ENCODE peak calls at places on chromosome 21, in ten cellular contexts. H is sciatic nerve; J is endothelial cell; Q is NCI-H774; B is aorta; O is CD4-positive, alpha-beta T cell; V is SIG-M5; K is A549; C is T-helper 17 cell; W is NCI-H460. Y is an unnamed sample.

GRCh38 chr21:26116456-26117011 is 54.0 kb downstream of the APP start:
- DNase-seq in H (no peak), J (no peak), Q (no peak), B (no peak), O (no peak), V (no peak), K (no peak), C (no peak), W (no peak), Y (no peak)

GRCh38 chr21:41611966-41612606 is 104.1 kb upstream of the TMPRSS2 start:
- DNase-seq in H (peak; percentile 52), J (peak; percentile 43), Q (peak; percentile 4), B (peak; percentile 45), O (no peak), V (no peak), K (peak; percentile 60), C (no peak), W (no peak), Y (no peak)

GRCh38 chr21:34651032-34651431 is 17.8 kb upstream of the CLIC6 start:
- DNase-seq in H (no peak), J (no peak), Q (no peak), B (no peak), O (no peak), V (no peak), K (no peak), C (no peak), W (no peak), Y (no peak)

GRCh38 chr21:36134820-36135390 is at the start of gene CBR3:
- DNase-seq in H (peak; percentile 88), J (no peak), Q (peak; percentile 28), B (peak; percentile 87), O (peak; percentile 62), V (no peak), K (peak; percentile 45), C (peak; percentile 36), W (peak; percentile 30), Y (no peak)

GRCh38 chr21:21712761-21713558 is 714.8 kb downstream of the NCAM2 start:
- DNase-seq in H (no peak), J (no peak), Q (no peak), B (no peak), O (no peak), V (no peak), K (no peak), C (no peak), W (no peak), Y (no peak)

GRCh38 chr21:45923146-45923545 is 58.4 kb upstream of the COL6A1 start:
- DNase-seq in H (peak; percentile 84), J (peak; percentile 80), Q (no peak), B (peak; percentile 89), O (peak; percentile 72), V (no peak), K (peak; percentile 58), C (peak; percentile 24), W (no peak), Y (no peak)

GRCh38 chr21:36859744-36860501 is 106.5 kb downstream of the HLCS start:
- DNase-seq in H (peak; percentile 69), J (no peak), Q (no peak), B (peak; percentile 82), O (no peak), V (peak; percentile 40), K (peak; percentile 63), C (no peak), W (peak; percentile 74), Y (no peak)

GRCh38 chr21:43728467-43729390 is 9.8 kb downstream of the PDXK start:
- DNase-seq in H (peak; percentile 98), J (peak; percentile 69), Q (no peak), B (peak; percentile 98), O (peak; percentile 73), V (peak; percentile 92), K (peak; percentile 68), C (peak; percentile 79), W (peak; percentile 41), Y (peak; percentile 66)

GRCh38 chr21:36461277-36461917 is 18.5 kb downstream of the CLDN14 start:
- DNase-seq in H (no peak), J (no peak), Q (no peak), B (no peak), O (no peak), V (no peak), K (no peak), C (no peak), W (no peak), Y (no peak)